ENCODE peak calls at places on chromosomes 11 and 22, in four cellular contexts. R is amniotic stem cell, V is left ventricle myocardium superior, N is non-pigmented ciliary epithelial cell. L is an unnamed sample.
A peak's percentile ranks its signal among the peaks of the same experiment; 100 is the strongest.

GRCh38 chr11:130315354-130315970 is 745 bp upstream of the ZBTB44 start:
- DNase-seq in R (no peak), V (peak; percentile 44), N (no peak), L (no peak)

GRCh38 chr22:48496987-48497650 is 1330.6 kb downstream of the BRD1 start:
- DNase-seq in V (no peak), N (no peak), R (no peak), L (no peak)

GRCh38 chr11:76292583-76293188 is 86.4 kb upstream of the WNT11 start:
- DNase-seq in R (no peak), V (no peak), N (no peak), L (no peak)

GRCh38 chr11:6298605-6299004 is 21.7 kb downstream of the CAVIN3 start:
- DNase-seq in V (peak; percentile 71), R (no peak), N (no peak), L (no peak)

GRCh38 chr11:66080055-66080817 is 10.2 kb downstream of the PACS1 start:
- DNase-seq in N (no peak), R (peak; percentile 62), V (no peak), L (no peak)

GRCh38 chr22:37744589-37744988 is 47.7 kb downstream of the TRIOBP start:
- DNase-seq in V (no peak), R (no peak), N (no peak), L (no peak)

GRCh38 chr11:86681039-86681745 is 8.8 kb upstream of the ME3 start:
- DNase-seq in R (no peak), N (no peak), V (no peak), L (no peak)

GRCh38 chr11:7973011-7973410 is 7.8 kb upstream of the NLRP10 start:
- DNase-seq in N (no peak), R (no peak), V (no peak), L (no peak)

GRCh38 chr11:70019576-70020011 is 58.5 kb upstream of the ANO1 start:
- DNase-seq in R (no peak), N (peak; percentile 35), V (peak; percentile 40), L (no peak)

GRCh38 chr11:114384487-114384886 is 15.8 kb downstream of the C11orf71 start:
- DNase-seq in V (no peak), R (no peak), N (no peak), L (no peak)

GRCh38 chr22:33493476-33494205 is 426.6 kb downstream of the LARGE1 start:
- DNase-seq in V (no peak), N (no peak), R (no peak), L (no peak)

GRCh38 chr11:12225046-12225739 is 114.8 kb downstream of the MICAL2 start:
- DNase-seq in V (no peak), N (no peak), R (no peak), L (no peak)

GRCh38 chr11:86181379-86181778 is 63.2 kb upstream of the EED start:
- DNase-seq in R (no peak), V (no peak), N (no peak), L (no peak)

GRCh38 chr11:84261707-84262106 is 975.5 kb upstream of the CCDC90B start:
- DNase-seq in R (no peak), N (no peak), V (no peak), L (no peak)

GRCh38 chr11:112265659-112266409 is 5.2 kb upstream of the PLET1 start:
- DNase-seq in N (no peak), R (no peak), V (peak; percentile 39), L (no peak)

GRCh38 chr22:32868928-32869327 is 67.4 kb downstream of the TIMP3 start:
- DNase-seq in R (no peak), N (no peak), V (no peak), L (no peak)

GRCh38 chr11:2741377-2742131 is 41.8 kb upstream of the KCNQ1OT1 start:
- DNase-seq in V (peak; percentile 45), R (peak; percentile 15), N (no peak), L (no peak)

L was measured in HFF-Myc.